ENCODE peak calls at places on chromosomes 6 and 20, in four cellular contexts. One of them, this sample, is unnamed.

GRCh38 chr6:132287101-132287500 is 114.2 kb downstream of the MOXD1 start:
- DNase-seq in keratinocyte: no peak
- DNase-seq in K562: no peak
- DNase-seq in IMR-90: no peak
- DNase-seq in this sample: no peak

GRCh38 chr6:108804976-108805375 is 43.2 kb upstream of the ARMC2 start:
- DNase-seq in keratinocyte: no peak
- DNase-seq in IMR-90: no peak
- DNase-seq in K562: no peak
- DNase-seq in this sample: no peak

GRCh38 chr6:14082771-14083170 is 34.8 kb upstream of the CD83 start:
- DNase-seq in keratinocyte: no peak
- DNase-seq in K562: no peak
- DNase-seq in IMR-90: no peak
- DNase-seq in this sample: no peak

GRCh38 chr6:72941751-72942150 is 283.5 kb downstream of the KHDC1L start:
- DNase-seq in K562: no peak
- DNase-seq in IMR-90: no peak
- DNase-seq in keratinocyte: no peak
- DNase-seq in this sample: no peak

GRCh38 chr6:89997456-89998445 is 103.5 kb downstream of the GJA10 start:
- DNase-seq in keratinocyte: no peak
- DNase-seq in IMR-90: no peak
- DNase-seq in K562: no peak
- DNase-seq in this sample: no peak

GRCh38 chr6:74137910-74138309 is 441.9 kb downstream of the CD109 start:
- DNase-seq in K562: no peak
- DNase-seq in IMR-90: peak; percentile 84
- DNase-seq in keratinocyte: no peak
- DNase-seq in this sample: peak; percentile 98

GRCh38 chr6:160267102-160267501 is 8.5 kb upstream of the SLC22A2 start:
- DNase-seq in IMR-90: no peak
- DNase-seq in keratinocyte: no peak
- DNase-seq in K562: no peak
- DNase-seq in this sample: no peak

GRCh38 chr6:138089325-138089724 is 17.9 kb downstream of the PERP start:
- DNase-seq in keratinocyte: no peak
- DNase-seq in K562: no peak
- DNase-seq in IMR-90: no peak
- DNase-seq in this sample: peak; percentile 27

GRCh38 chr6:1591243-1591642 is 18.5 kb upstream of the FOXC1 start:
- DNase-seq in keratinocyte: no peak
- DNase-seq in K562: no peak
- DNase-seq in IMR-90: no peak
- DNase-seq in this sample: no peak

GRCh38 chr6:52012582-52012981 is 74.8 kb downstream of the PKHD1 start:
- DNase-seq in IMR-90: no peak
- DNase-seq in keratinocyte: no peak
- DNase-seq in K562: no peak
- DNase-seq in this sample: no peak

GRCh38 chr6:148146717-148147116 is 195.9 kb upstream of the SASH1 start:
- DNase-seq in keratinocyte: no peak
- DNase-seq in K562: no peak
- DNase-seq in IMR-90: peak; percentile 36
- DNase-seq in this sample: peak; percentile 95

GRCh38 chr20:23631226-23631822 is 6.4 kb downstream of the CST3 start:
- DNase-seq in K562: no peak
- DNase-seq in keratinocyte: no peak
- DNase-seq in IMR-90: no peak
- DNase-seq in this sample: no peak

GRCh38 chr6:14634072-14634471 is 516.5 kb downstream of the CD83 start:
- DNase-seq in IMR-90: no peak
- DNase-seq in K562: no peak
- DNase-seq in keratinocyte: no peak
- DNase-seq in this sample: no peak

GRCh38 chr6:147204060-147204785 is at the start of gene STXBP5:
- DNase-seq in K562: peak; percentile 35
- DNase-seq in IMR-90: peak; percentile 47
- DNase-seq in keratinocyte: no peak
- DNase-seq in this sample: peak; percentile 64

GRCh38 chr6:28336284-28337024 is 506 bp upstream of the ZSCAN31 start:
- DNase-seq in K562: peak; percentile 46
- DNase-seq in keratinocyte: no peak
- DNase-seq in IMR-90: peak; percentile 31
- DNase-seq in this sample: no peak

GRCh38 chr6:118668761-118669411 is 17.5 kb upstream of the CEP85L start:
- DNase-seq in IMR-90: peak; percentile 85
- DNase-seq in K562: no peak
- DNase-seq in keratinocyte: no peak
- DNase-seq in this sample: peak; percentile 70

GRCh38 chr6:62391358-62391757 is 105.3 kb upstream of the KHDRBS2 start:
- DNase-seq in K562: no peak
- DNase-seq in IMR-90: no peak
- DNase-seq in keratinocyte: no peak
- DNase-seq in this sample: no peak

GRCh38 chr6:75409928-75410327 is 83.7 kb downstream of the FILIP1 start:
- DNase-seq in IMR-90: peak; percentile 66
- DNase-seq in K562: no peak
- DNase-seq in keratinocyte: no peak
- DNase-seq in this sample: no peak

GRCh38 chr6:82144007-82144851 is 103.3 kb downstream of the IBTK start:
- DNase-seq in keratinocyte: peak; percentile 66
- DNase-seq in K562: no peak
- DNase-seq in IMR-90: peak; percentile 98
- DNase-seq in this sample: peak; percentile 85

GRCh38 chr6:102114402-102114801 is 720.9 kb downstream of the GRIK2 start:
- DNase-seq in keratinocyte: no peak
- DNase-seq in K562: no peak
- DNase-seq in IMR-90: no peak
- DNase-seq in this sample: no peak

GRCh38 chr20:53163486-53163885 is 191.3 kb downstream of the TSHZ2 start:
- DNase-seq in keratinocyte: no peak
- DNase-seq in K562: peak; percentile 31
- DNase-seq in IMR-90: peak; percentile 10
- DNase-seq in this sample: no peak

GRCh38 chr6:45419574-45420082 is 41.9 kb upstream of the SUPT3H start:
- DNase-seq in IMR-90: no peak
- DNase-seq in K562: peak; percentile 26
- DNase-seq in keratinocyte: no peak
- DNase-seq in this sample: peak; percentile 22

GRCh38 chr20:4013041-4013440 is 2.3 kb downstream of the RNF24 start:
- DNase-seq in K562: no peak
- DNase-seq in IMR-90: no peak
- DNase-seq in keratinocyte: no peak
- DNase-seq in this sample: no peak

GRCh38 chr20:35314460-35315198 is 22.4 kb upstream of the FAM83C start:
- DNase-seq in K562: no peak
- DNase-seq in keratinocyte: no peak
- DNase-seq in IMR-90: no peak
- DNase-seq in this sample: no peak

GRCh38 chr6:124368131-124368530 is 564.5 kb downstream of the NKAIN2 start:
- DNase-seq in K562: no peak
- DNase-seq in keratinocyte: no peak
- DNase-seq in IMR-90: no peak
- DNase-seq in this sample: no peak

GRCh38 chr6:5995705-5996686 is 10.7 kb downstream of the NRN1 start:
- DNase-seq in K562: peak; percentile 70
- DNase-seq in IMR-90: peak; percentile 19
- DNase-seq in keratinocyte: no peak
- DNase-seq in this sample: peak; percentile 79

DNA sequence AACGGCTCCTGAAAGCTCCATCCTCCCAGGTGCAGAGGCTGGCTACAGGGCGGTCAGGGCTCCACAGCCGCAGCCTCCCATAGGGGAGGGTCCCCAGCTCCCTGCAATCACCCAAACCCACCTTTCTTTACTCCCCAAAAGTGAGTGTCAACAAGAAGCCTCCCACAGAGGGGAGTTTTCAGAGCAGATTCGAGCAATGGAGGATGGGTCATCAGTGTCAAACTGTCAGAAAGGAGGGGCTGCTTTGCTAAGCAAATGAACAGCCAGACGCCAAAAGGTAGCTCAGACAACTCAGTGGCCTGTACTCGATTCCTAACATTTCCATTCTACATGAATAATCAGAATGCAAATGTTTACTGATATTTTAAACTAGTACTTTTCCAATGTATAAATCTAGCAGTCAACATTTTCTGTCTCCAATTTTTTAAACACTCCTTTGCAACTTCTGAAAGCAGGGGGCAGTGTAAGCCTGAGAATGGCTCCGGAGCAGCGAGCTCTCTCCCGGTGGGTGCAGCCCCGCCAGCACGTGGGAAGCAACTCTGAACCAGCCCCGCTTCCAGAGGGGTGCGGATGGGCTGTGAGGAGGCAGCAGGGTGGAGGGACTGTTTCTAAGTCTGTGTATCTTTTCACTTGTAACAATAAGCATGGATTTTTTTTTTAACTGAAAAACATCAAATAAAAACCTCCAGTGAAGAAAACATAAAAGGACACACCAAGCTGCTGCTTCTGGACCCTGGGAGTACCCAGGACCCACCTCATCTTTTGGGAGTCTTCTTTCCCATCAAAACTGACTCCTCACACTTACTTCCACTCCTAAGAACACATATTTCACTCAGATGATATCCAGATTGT is 54.9 kb downstream of the TAF4 start:
- DNase-seq in IMR-90: peak; percentile 55
- DNase-seq in keratinocyte: no peak
- DNase-seq in K562: peak; percentile 57
- DNase-seq in this sample: peak; percentile 59
- H3K9me1 ChIP-seq in IMR-90: peaks cover 3% of the 10 kb centered on the region
- H3K9me1 ChIP-seq in keratinocyte: no peaks in the 10 kb centered on the region
- H3K9me1 ChIP-seq in K562: no peaks in the 10 kb centered on the region
- H3K9me1 ChIP-seq in this sample: no peaks in the 10 kb centered on the region

DNA sequence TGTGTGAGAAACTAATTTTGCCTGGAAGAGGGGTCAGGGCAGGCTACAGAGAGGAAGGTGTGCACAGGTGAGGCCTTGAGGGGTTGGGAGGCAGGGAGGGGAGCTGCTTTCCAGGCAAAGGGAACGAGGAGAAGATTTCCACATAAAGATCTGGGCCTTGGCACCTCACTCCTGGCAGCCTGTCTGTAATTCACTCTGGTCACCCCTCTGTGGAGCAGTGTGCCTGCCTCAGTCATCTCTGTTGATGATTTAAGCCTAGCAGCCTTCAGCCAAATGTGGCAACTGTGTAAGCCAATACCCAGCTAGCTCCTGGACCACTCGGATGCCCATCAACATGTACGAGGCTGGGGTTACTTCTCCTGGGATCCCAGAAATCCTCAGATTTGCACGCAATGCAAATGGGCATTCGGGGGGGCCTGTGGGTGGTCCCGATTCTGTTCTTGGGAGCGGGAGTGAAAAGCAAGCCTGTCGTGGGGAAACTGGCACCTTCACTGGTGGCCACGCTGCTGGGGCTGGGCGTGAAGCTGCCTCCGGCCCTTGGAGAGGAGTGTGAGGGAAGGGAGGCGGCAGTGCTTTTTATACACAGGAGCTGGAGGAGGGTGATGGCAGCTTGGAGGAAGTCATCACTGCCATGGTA is 360.4 kb downstream of the ZFAND3 start:
- DNase-seq in IMR-90: no peak
- DNase-seq in K562: no peak
- DNase-seq in keratinocyte: no peak
- DNase-seq in this sample: no peak
- H3K9me1 ChIP-seq in IMR-90: no peaks in the 10 kb centered on the region
- H3K9me1 ChIP-seq in K562: no peaks in the 10 kb centered on the region
- H3K9me1 ChIP-seq in keratinocyte: no peaks in the 10 kb centered on the region
- H3K9me1 ChIP-seq in this sample: no peaks in the 10 kb centered on the region

GRCh38 chr20:1952737-1953530 is 40.9 kb downstream of the PDYN start:
- DNase-seq in keratinocyte: no peak
- DNase-seq in IMR-90: no peak
- DNase-seq in K562: no peak
- DNase-seq in this sample: no peak

GRCh38 chr20:1951436-1952115 is 42.3 kb downstream of the PDYN start:
- DNase-seq in IMR-90: no peak
- DNase-seq in K562: no peak
- DNase-seq in keratinocyte: no peak
- DNase-seq in this sample: no peak

GRCh38 chr20:1949711-1950110 is 44.1 kb downstream of the PDYN start:
- DNase-seq in keratinocyte: no peak
- DNase-seq in IMR-90: no peak
- DNase-seq in K562: no peak
- DNase-seq in this sample: no peak

GRCh38 chr20:1949306-1949705 is 44.6 kb downstream of the PDYN start:
- DNase-seq in keratinocyte: no peak
- DNase-seq in IMR-90: no peak
- DNase-seq in K562: no peak
- DNase-seq in this sample: no peak

GRCh38 chr20:1950836-1951235 is 43.0 kb downstream of the PDYN start:
- DNase-seq in K562: no peak
- DNase-seq in IMR-90: no peak
- DNase-seq in keratinocyte: no peak
- DNase-seq in this sample: no peak
- H3K9me1 ChIP-seq in K562: no peaks in the 10 kb centered on the region
- H3K9me1 ChIP-seq in IMR-90: no peaks in the 10 kb centered on the region
- H3K9me1 ChIP-seq in keratinocyte: no peaks in the 10 kb centered on the region
- H3K9me1 ChIP-seq in this sample: no peaks in the 10 kb centered on the region

DNA sequence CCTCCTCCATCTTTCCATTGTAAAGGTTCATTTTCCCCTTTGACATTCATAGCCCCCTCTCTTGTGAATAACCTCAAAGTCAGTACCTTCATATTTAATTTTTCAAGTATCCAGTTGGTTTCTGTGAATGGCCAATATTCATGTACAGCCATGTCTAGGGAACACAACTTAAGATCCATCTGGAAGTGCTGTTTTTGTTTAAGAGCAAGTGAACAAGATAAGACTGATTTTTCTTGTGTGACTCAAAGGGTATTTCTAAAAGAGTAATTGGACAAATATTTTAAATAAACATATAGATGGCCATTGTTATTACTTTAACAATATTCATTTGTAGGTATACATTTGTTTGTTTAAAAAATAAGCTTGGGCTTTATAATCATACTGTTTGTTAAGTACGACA is 92.9 kb downstream of the RTN4IP1 start:
- DNase-seq in keratinocyte: no peak
- DNase-seq in IMR-90: peak; percentile 54
- DNase-seq in K562: no peak
- DNase-seq in this sample: no peak
- H3K9me1 ChIP-seq in keratinocyte: no peaks in the 10 kb centered on the region
- H3K9me1 ChIP-seq in IMR-90: no peaks in the 10 kb centered on the region
- H3K9me1 ChIP-seq in K562: no peaks in the 10 kb centered on the region
- H3K9me1 ChIP-seq in this sample: no peaks in the 10 kb centered on the region

GRCh38 chr6:158780963-158781691 is 38.0 kb downstream of the EZR start:
- DNase-seq in K562: no peak
- DNase-seq in keratinocyte: no peak
- DNase-seq in IMR-90: no peak
- DNase-seq in this sample: no peak
- H3K9me1 ChIP-seq in K562: no peaks in the 10 kb centered on the region
- H3K9me1 ChIP-seq in keratinocyte: peaks cover 10% of the 10 kb centered on the region
- H3K9me1 ChIP-seq in IMR-90: peaks cover 9% of the 10 kb centered on the region
- H3K9me1 ChIP-seq in this sample: no peaks in the 10 kb centered on the region

DNA sequence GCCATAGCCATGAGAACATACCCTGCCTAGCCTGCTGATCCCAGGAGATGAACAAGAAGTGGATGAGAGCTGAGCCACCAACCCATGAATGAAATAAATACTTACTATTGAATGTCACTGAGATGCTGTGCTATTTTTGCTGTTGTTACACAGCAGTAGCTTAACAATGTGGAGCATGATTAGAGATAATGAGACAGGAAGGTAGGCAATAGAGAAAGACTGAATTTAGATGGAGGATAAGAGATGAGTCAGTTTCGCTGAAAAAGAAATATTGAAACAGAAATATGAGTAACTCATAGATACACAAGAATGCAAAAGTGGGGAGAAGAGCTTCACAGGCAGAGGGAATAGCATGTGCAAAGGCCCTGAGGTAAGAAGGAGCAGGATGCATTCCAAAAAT is 94.9 kb upstream of the TOP1 start:
- DNase-seq in keratinocyte: no peak
- DNase-seq in K562: no peak
- DNase-seq in IMR-90: no peak
- DNase-seq in this sample: no peak
- H3K9me1 ChIP-seq in keratinocyte: no peaks in the 10 kb centered on the region
- H3K9me1 ChIP-seq in K562: no peaks in the 10 kb centered on the region
- H3K9me1 ChIP-seq in IMR-90: no peaks in the 10 kb centered on the region
- H3K9me1 ChIP-seq in this sample: no peaks in the 10 kb centered on the region

This sample was measured in endothelial cell of umbilical vein.